ENCODE peak calls at places on chromosomes 16 and 17, in five cellular contexts. O is mucosa of descending colon, H is OCI-LY7, C is endodermal cell, E is HFF-Myc. A is an unnamed sample.

GRCh38 chr17:81075307-81075706 is 40.4 kb downstream of the BAIAP2 start:
- DNase-seq in H (no peak), E (no peak), O (no peak), C (no peak), A (no peak)

GRCh38 chr16:87576191-87576590 is 26.1 kb upstream of the JPH3 start:
- DNase-seq in H (no peak), C (peak; percentile 85), E (no peak), O (no peak), A (no peak)

GRCh38 chr17:59652119-59652518 is 32.4 kb downstream of the CLTC start:
- DNase-seq in H (no peak), O (no peak), C (no peak), E (no peak), A (peak; percentile 18)

GRCh38 chr16:78553268-78554044 is 454.0 kb downstream of the WWOX start:
- DNase-seq in E (no peak), H (no peak), O (no peak), C (peak; percentile 71), A (no peak)

GRCh38 chr16:16042076-16042475 is 92.7 kb downstream of the ABCC1 start:
- DNase-seq in E (peak; percentile 71), C (no peak), O (no peak), H (no peak), A (peak; percentile 74)

GRCh38 chr17:68533887-68534700 is 21.9 kb downstream of the PRKAR1A start:
- DNase-seq in E (no peak), O (no peak), C (no peak), H (peak; percentile 28), A (no peak)

GRCh38 chr16:28879261-28879840 is 1.1 kb downstream of the ATP2A1 start:
- DNase-seq in C (peak; percentile 57), O (no peak), H (no peak), E (no peak), A (no peak)

GRCh38 chr17:55334285-55334684 is 69.5 kb downstream of the HLF start:
- DNase-seq in E (peak; percentile 17), C (no peak), O (no peak), H (no peak), A (no peak)

GRCh38 chr16:49469323-49469670 is 95.7 kb downstream of the C16orf78 start:
- DNase-seq in H (no peak), O (no peak), E (no peak), C (no peak), A (no peak)

GRCh38 chr17:32208436-32208835 is 57.2 kb upstream of the RHBDL3 start:
- DNase-seq in H (no peak), O (no peak), C (no peak), E (no peak), A (no peak)

GRCh38 chr17:78241277-78242023 is 10.0 kb downstream of the TMEM235 start:
- DNase-seq in O (no peak), E (peak; percentile 25), H (peak; percentile 85), C (peak; percentile 87), A (peak; percentile 32)

GRCh38 chr17:61402978-61403845 is 3.6 kb downstream of the TBX2 start:
- DNase-seq in O (peak; percentile 46), C (peak; percentile 81), H (no peak), E (no peak), A (no peak)

GRCh38 chr16:76278976-76279375 is 1.8 kb downstream of the CNTNAP4 start:
- DNase-seq in O (no peak), H (peak; percentile 45), E (no peak), C (no peak), A (no peak)

GRCh38 chr17:67076290-67076689 is 31.9 kb downstream of the CACNG1 start:
- DNase-seq in C (peak; percentile 83), O (no peak), E (no peak), H (no peak), A (no peak)

GRCh38 chr16:49755291-49755611 is 100.7 kb downstream of the ZNF423 start:
- DNase-seq in H (no peak), E (peak; percentile 29), O (no peak), C (no peak), A (peak; percentile 3)

GRCh38 chr16:57380671-57381462 is 8.6 kb downstream of the CX3CL1 start:
- DNase-seq in C (no peak), E (no peak), O (peak; percentile 14), H (no peak), A (no peak)

GRCh38 chr17:40309938-40310510 is 1.0 kb downstream of the RARA start:
- DNase-seq in O (no peak), C (no peak), H (no peak), E (no peak), A (no peak)

GRCh38 chr17:20228410-20228809 is 219.3 kb downstream of the SPECC1 start:
- DNase-seq in E (no peak), O (no peak), C (no peak), H (no peak), A (no peak)

GRCh38 chr17:67113481-67113880 is 69.1 kb downstream of the CACNG1 start:
- DNase-seq in H (no peak), E (no peak), C (no peak), O (no peak), A (no peak)

GRCh38 chr17:17127730-17128291 is 78.3 kb downstream of the PLD6 start:
- DNase-seq in H (no peak), E (no peak), O (peak; percentile 31), C (no peak), A (no peak)

GRCh38 chr16:1564325-1564724 is 30.9 kb downstream of the TMEM204 start:
- DNase-seq in O (no peak), C (no peak), H (no peak), E (no peak), A (no peak)

GRCh38 chr16:47492428-47493357 is 31.6 kb downstream of the PHKB start:
- DNase-seq in C (no peak), H (peak; percentile 82), E (no peak), O (peak; percentile 61), A (no peak)

GRCh38 chr17:29722411-29723198 is 99.9 kb upstream of the CORO6 start:
- DNase-seq in O (no peak), E (peak; percentile 60), H (peak; percentile 95), C (no peak), A (peak; percentile 53)

GRCh38 chr17:38925263-38925995 is at the start of gene LASP1NB:
- DNase-seq in C (peak; percentile 90), E (no peak), H (peak; percentile 43), O (no peak), A (no peak)

GRCh38 chr16:920722-921121 is 50.1 kb downstream of the LMF1 start:
- DNase-seq in H (no peak), C (no peak), O (peak; percentile 52), E (no peak), A (no peak)

GRCh38 chr16:16120044-16120381 is 103.3 kb downstream of the ABCC6 start:
- DNase-seq in O (peak; percentile 61), C (no peak), E (no peak), H (no peak), A (no peak)

GRCh38 chr16:12089492-12090161 is 113.1 kb downstream of the SNX29 start:
- DNase-seq in E (no peak), C (peak; percentile 86), O (peak; percentile 66), H (peak; percentile 63), A (peak; percentile 30)

GRCh38 chr17:75472119-75472518 is 15.7 kb downstream of the TMEM94 start:
- DNase-seq in E (no peak), O (peak; percentile 25), C (no peak), H (peak; percentile 56), A (no peak)

GRCh38 chr16:6446370-6446769 is 886.3 kb upstream of the RBFOX1 start:
- DNase-seq in E (no peak), C (no peak), O (no peak), H (no peak), A (no peak)

GRCh38 chr16:727291-727977 is 528 bp downstream of the HAGHL start:
- DNase-seq in E (no peak), H (no peak), C (no peak), O (peak; percentile 73), A (no peak)

GRCh38 chr17:32625971-32626370 is 139.2 kb downstream of the CDK5R1 start:
- DNase-seq in H (no peak), E (no peak), O (no peak), C (peak; percentile 57), A (no peak)

GRCh38 chr17:45021607-45022287 is 29.7 kb downstream of the DCAKD start:
- DNase-seq in C (peak; percentile 92), E (no peak), O (peak; percentile 73), H (peak; percentile 76), A (no peak)

GRCh38 chr16:2205104-2205966 is at the start of gene MLST8:
- DNase-seq in E (peak; percentile 49), H (peak; percentile 92), C (peak; percentile 92), O (peak; percentile 92), A (peak; percentile 78)

GRCh38 chr17:13384626-13385025 is 217.1 kb downstream of the HS3ST3A1 start:
- DNase-seq in E (no peak), O (no peak), C (no peak), H (no peak), A (no peak)

GRCh38 chr16:76464973-76465620 is 187.9 kb downstream of the CNTNAP4 start:
- DNase-seq in H (no peak), E (no peak), O (no peak), C (no peak), A (no peak)

GRCh38 chr17:41785876-41786226 is 660 bp downstream of the JUP start:
- DNase-seq in C (peak; percentile 94), O (peak; percentile 91), H (no peak), E (no peak), A (no peak)

GRCh38 chr17:50195196-50195865 is 6.1 kb downstream of the COL1A1 start:
- DNase-seq in E (no peak), H (no peak), O (peak; percentile 42), C (no peak), A (no peak)
- H3K4me3 ChIP-seq in E (no peak overlapping the region), H (no peak overlapping the region), O (no peak overlapping the region), C (no peak overlapping the region), A (peak overlapping the region; percentile 96)

GRCh38 chr17:79476074-79476473 is 134.8 kb downstream of the RBFOX3 start:
- DNase-seq in O (no peak), H (no peak), E (no peak), C (peak; percentile 86), A (no peak)
- TF ChIP-seq CTCF in O (no peak), H (no peak), E (no peak), C (peak; percentile 56), A (no peak)

DNA sequence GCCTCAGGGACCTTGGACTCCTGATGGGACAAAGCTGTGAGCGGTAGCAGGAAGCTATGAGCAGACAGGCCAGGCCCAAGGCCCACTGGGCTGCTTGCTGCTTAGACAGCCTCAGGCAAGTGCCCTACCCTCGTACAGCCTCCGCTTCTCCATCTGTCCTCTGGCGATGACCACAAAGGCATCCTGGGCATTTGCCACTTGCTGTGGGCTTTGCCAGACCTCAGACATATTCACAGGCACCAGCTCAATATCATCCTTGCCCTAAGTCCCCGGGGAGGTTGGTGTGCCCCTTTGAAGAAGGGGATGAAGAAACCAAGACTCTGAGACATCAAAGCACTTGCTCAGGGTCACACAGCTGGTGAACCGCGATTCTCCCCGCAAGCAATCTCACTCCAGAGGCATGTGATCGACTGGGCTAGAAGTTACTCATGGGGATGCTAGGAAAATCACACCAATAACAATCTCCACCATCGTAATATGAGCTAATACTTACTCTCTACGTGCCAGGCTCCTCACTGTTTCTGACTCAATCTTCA is 21.7 kb downstream of the PPL start:
- DNase-seq in O (no peak), H (no peak), E (no peak), C (no peak), A (peak; percentile 81)
- H3K4me3 ChIP-seq in O (no peak overlapping the region), H (no peak overlapping the region), E (no peak overlapping the region), C (no peak overlapping the region), A (no peak overlapping the region)

DNA sequence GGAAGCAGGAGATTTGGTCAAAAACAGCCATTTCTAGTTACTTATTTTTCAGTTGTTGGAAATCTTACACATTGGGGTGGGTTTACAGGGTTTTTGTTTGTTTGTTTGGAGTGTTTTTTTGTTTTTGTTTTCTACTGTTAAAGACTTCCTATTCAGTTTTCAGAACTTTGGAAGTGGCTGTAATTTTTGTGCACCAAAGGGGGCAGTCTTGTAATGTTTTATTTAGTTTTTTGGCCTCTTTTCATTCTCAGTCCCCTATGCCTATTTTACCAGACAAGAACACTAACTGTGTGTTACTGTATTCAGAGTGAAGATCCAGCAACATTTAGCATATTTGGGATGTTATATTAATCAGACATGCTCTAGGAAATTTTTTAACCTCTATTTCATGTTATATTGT is 20.6 kb downstream of the TPPP3 start:
- DNase-seq in C (no peak), E (peak; percentile 17), H (peak; percentile 16), O (no peak), A (no peak)
- TF ChIP-seq CTCF in C (peak; percentile 67), E (peak; percentile 45), H (peak; percentile 73), O (no peak), A (peak; percentile 58)

A was measured in AG04450.